ENCODE peak calls at places on chromosome 14, in eight cellular contexts. W, S, N, R, H, M, T and U are unnamed samples.

GRCh38 chr14:22536853-22537338 is 52.1 kb downstream of the DAD1 start:
- DNase-seq in W (peak), S (peak), N (peak), R (no peak), H (no peak), M (no peak), T (no peak), U (no peak)

GRCh38 chr14:73850940-73851339 is 691 bp upstream of the PTGR2 start:
- DNase-seq in W (peak), S (peak), N (no peak), R (no peak), H (no peak), M (no peak), T (no peak), U (no peak)

GRCh38 chr14:21075719-21076437 is 5.8 kb downstream of the ARHGEF40 start:
- DNase-seq in W (no peak), S (no peak), N (no peak), R (no peak), H (no peak), M (no peak), T (no peak), U (no peak)

GRCh38 chr14:21039059-21039422 is 3.1 kb upstream of the RNASE7 start:
- DNase-seq in W (peak), S (peak), N (peak), R (no peak), H (peak), M (peak), T (peak), U (no peak)

GRCh38 chr14:68636597-68636996 is 156.3 kb downstream of the ZFP36L1 start:
- DNase-seq in W (no peak), S (no peak), N (no peak), R (no peak), H (no peak), M (no peak), T (peak), U (no peak)

GRCh38 chr14:54894995-54895394 is 7.6 kb downstream of the GCH1 start:
- DNase-seq in W (peak), S (peak), N (peak), R (no peak), H (no peak), M (no peak), T (no peak), U (no peak)

GRCh38 chr14:36690301-36691020 is 28.8 kb downstream of the PAX9 start:
- DNase-seq in W (no peak), S (no peak), N (no peak), R (no peak), H (no peak), M (no peak), T (no peak), U (no peak)

GRCh38 chr14:105247715-105248367 is 492 bp upstream of the BTBD6 start:
- DNase-seq in W (no peak), S (no peak), N (no peak), R (no peak), H (no peak), M (no peak), T (no peak), U (no peak)

GRCh38 chr14:41137741-41138140 is 468.9 kb upstream of the LRFN5 start:
- DNase-seq in W (no peak), S (no peak), N (no peak), R (no peak), H (no peak), M (no peak), T (no peak), U (no peak)

GRCh38 chr14:42909659-42910058 is 1303.0 kb downstream of the LRFN5 start:
- DNase-seq in W (no peak), S (no peak), N (no peak), R (no peak), H (no peak), M (no peak), T (no peak), U (no peak)

GRCh38 chr14:20278414-20278813 is 27.3 kb downstream of the TTC5 start:
- DNase-seq in W (peak), S (peak), N (no peak), R (no peak), H (peak), M (no peak), T (no peak), U (no peak)

GRCh38 chr14:46053221-46053620 is 598.4 kb downstream of the RPL10L start:
- DNase-seq in W (no peak), S (no peak), N (no peak), R (no peak), H (no peak), M (no peak), T (no peak), U (no peak)

GRCh38 chr14:46051801-46052200 is 599.8 kb downstream of the RPL10L start:
- DNase-seq in W (no peak), S (no peak), N (peak), R (no peak), H (no peak), M (no peak), T (no peak), U (no peak)

GRCh38 chr14:46048127-46048526 is 603.5 kb downstream of the RPL10L start:
- DNase-seq in W (peak), S (peak), N (peak), R (peak), H (no peak), M (no peak), T (peak), U (no peak)
- TF ChIP-seq CTCF in W (no peak), S (no peak), N (no peak), R (no peak), H (no peak), M (no peak), T (no peak), U (no peak)

DNA sequence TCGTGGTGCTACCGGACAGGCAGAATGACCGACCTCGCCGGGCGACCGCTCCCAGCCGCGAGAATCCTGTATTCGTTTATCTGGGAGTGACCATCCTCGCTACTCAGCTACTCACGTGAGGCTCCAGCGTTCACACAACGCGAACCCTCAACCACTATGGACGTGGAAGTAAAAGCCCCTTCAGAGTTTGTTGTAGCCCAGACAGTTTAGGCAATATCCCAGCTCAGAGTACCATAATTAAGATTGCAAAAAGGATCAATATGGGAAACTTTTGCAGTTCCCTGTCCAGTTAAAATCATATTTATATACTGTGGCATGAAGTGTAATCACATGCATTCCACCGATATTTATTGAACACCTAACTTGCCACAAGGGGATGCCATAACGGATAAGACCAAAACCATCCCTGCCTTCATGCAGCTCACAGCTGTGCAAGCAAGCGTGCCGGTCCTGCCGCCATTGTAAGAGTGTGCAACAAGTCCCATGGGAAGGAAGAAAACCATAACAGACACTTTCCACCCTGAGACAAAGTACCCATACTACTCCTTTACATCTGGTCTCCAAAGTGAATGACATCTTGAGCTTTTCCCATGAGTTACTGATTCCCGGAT is 938 bp upstream of the MAX start:
- DNase-seq in W (no peak), S (peak), N (no peak), R (no peak), H (no peak), M (no peak), T (no peak), U (no peak)
- TF ChIP-seq CTCF in W (no peak), S (no peak), N (no peak), R (no peak), H (no peak), M (no peak), T (no peak), U (peak)

GRCh38 chr14:58244556-58245387 is at the start of gene PSMA3:
- DNase-seq in W (peak), S (peak), N (peak), R (peak), H (peak), M (peak), T (peak), U (peak)
- TF ChIP-seq CTCF in W (no peak), S (no peak), N (no peak), R (no peak), H (no peak), M (no peak), T (peak), U (peak)

DNA sequence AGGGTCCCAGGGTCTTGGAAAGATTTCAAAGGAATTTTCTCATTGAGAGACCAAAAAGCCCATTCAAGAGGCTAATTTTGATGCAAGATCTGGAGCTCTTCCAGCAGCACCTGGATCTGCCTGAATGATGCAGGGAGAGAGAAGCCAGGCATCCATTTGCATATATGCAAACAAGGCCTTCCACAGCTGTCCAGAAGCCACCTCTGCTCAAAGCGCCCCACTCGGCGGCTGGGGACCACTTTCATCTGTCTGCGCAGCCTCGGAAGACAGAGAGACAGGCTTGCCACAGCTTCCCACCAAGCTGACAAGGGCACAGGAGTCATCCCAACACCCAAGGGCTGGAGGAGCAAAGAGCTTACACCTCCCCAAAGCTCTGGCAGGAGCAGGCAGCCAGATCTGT is 295.6 kb downstream of the DPF3 start:
- DNase-seq in W (no peak), S (no peak), N (no peak), R (no peak), H (no peak), M (no peak), T (no peak), U (no peak)
- TF ChIP-seq CTCF in W (no peak), S (no peak), N (no peak), R (no peak), H (no peak), M (no peak), T (no peak), U (no peak)

DNA sequence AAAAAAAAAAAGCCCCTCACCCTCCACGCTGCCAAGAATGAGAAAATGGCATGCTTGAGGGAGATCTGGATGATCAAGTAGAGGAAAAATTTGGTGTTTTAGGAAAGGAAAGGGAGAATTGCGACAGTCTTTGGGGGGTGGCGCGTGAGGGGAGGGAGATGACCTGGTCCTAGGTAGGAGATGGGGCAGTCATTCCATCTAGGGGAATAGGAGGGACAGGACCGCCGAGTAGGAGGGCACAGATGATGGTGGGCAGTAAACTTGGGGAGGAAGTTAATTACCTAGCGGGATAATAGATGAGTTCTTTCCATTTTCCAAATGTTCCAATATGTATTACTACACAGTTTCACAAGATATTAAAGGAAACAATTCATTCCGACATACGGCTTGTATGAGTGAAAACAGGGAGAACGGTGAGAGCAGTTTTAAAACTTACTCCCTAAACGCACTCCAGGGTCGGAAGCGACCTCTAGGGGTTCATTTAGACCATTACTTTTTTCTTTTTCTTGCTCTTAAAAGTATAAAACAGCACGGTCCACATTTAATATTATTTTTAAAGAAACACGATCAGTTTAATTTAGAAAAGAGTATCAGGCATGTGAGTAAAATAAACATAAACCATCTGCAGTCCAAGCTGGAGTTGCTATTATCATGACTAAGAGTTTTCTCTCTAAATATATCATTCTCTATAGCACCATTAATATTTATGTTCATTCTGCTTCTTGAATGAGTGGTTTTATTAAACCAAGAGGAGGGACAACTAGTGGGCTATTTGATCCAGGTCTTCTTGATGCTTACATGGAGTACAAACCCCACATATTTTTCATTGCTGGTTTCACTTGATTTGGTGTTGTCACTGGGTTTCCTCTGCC is 3.0 kb upstream of the FNTB start:
- DNase-seq in W (peak), S (peak), N (no peak), R (no peak), H (no peak), M (no peak), T (no peak), U (no peak)
- TF ChIP-seq CTCF in W (peak), S (peak), N (peak), R (peak), H (peak), M (peak), T (peak), U (peak)

GRCh38 chr14:77653473-77653872 is 37.0 kb upstream of the SPTLC2 start:
- DNase-seq in W (no peak), S (no peak), N (no peak), R (no peak), H (no peak), M (no peak), T (peak), U (no peak)
- TF ChIP-seq CTCF in W (no peak), S (peak), N (no peak), R (peak), H (no peak), M (no peak), T (peak), U (no peak)